ENCODE peak calls at places on chromosomes 2 and 18, in eight cellular contexts. One of them, this sample, is unnamed.

GRCh38 chr2:130183500-130184373 is 1.7 kb downstream of the MZT2B start:
- DNase-seq in astrocyte of the spinal cord: peak
- DNase-seq in mucosa of descending colon: peak
- DNase-seq in HCT116: no peak
- DNase-seq in fibroblast of the aortic adventitia: peak
- DNase-seq in BE2C: peak
- DNase-seq in A549: no peak
- DNase-seq in cardiac muscle cell: no peak
- DNase-seq in this sample: no peak

GRCh38 chr2:239055756-239056493 is 208.0 kb downstream of the TWIST2 start:
- DNase-seq in cardiac muscle cell: no peak
- DNase-seq in mucosa of descending colon: peak
- DNase-seq in astrocyte of the spinal cord: peak
- DNase-seq in BE2C: no peak
- DNase-seq in fibroblast of the aortic adventitia: no peak
- DNase-seq in A549: no peak
- DNase-seq in HCT116: no peak
- DNase-seq in this sample: no peak

GRCh38 chr18:39698436-39698835 is 2132.8 kb upstream of the CELF4 start:
- DNase-seq in cardiac muscle cell: no peak
- DNase-seq in astrocyte of the spinal cord: no peak
- DNase-seq in BE2C: no peak
- DNase-seq in mucosa of descending colon: no peak
- DNase-seq in HCT116: no peak
- DNase-seq in A549: no peak
- DNase-seq in fibroblast of the aortic adventitia: no peak
- DNase-seq in this sample: no peak

GRCh38 chr2:220224711-220225519 is 597.5 kb downstream of the SLC4A3 start:
- DNase-seq in A549: no peak
- DNase-seq in BE2C: no peak
- DNase-seq in cardiac muscle cell: no peak
- DNase-seq in mucosa of descending colon: no peak
- DNase-seq in astrocyte of the spinal cord: peak
- DNase-seq in fibroblast of the aortic adventitia: peak
- DNase-seq in HCT116: no peak
- DNase-seq in this sample: no peak

GRCh38 chr18:23650963-23651927 is 11.5 kb downstream of the ANKRD29 start:
- DNase-seq in A549: peak
- DNase-seq in mucosa of descending colon: no peak
- DNase-seq in astrocyte of the spinal cord: peak
- DNase-seq in BE2C: no peak
- DNase-seq in HCT116: no peak
- DNase-seq in fibroblast of the aortic adventitia: peak
- DNase-seq in cardiac muscle cell: peak
- DNase-seq in this sample: no peak

GRCh38 chr2:138110453-138111083 is 146.3 kb downstream of the HNMT start:
- DNase-seq in cardiac muscle cell: no peak
- DNase-seq in astrocyte of the spinal cord: no peak
- DNase-seq in fibroblast of the aortic adventitia: no peak
- DNase-seq in HCT116: no peak
- DNase-seq in A549: no peak
- DNase-seq in mucosa of descending colon: no peak
- DNase-seq in BE2C: no peak
- DNase-seq in this sample: no peak

GRCh38 chr2:58227171-58227917 is 13.8 kb downstream of the FANCL start:
- DNase-seq in A549: no peak
- DNase-seq in astrocyte of the spinal cord: no peak
- DNase-seq in fibroblast of the aortic adventitia: no peak
- DNase-seq in mucosa of descending colon: no peak
- DNase-seq in HCT116: no peak
- DNase-seq in cardiac muscle cell: no peak
- DNase-seq in BE2C: no peak
- DNase-seq in this sample: no peak

GRCh38 chr2:14690926-14691325 is 58.4 kb downstream of the LRATD1 start:
- DNase-seq in fibroblast of the aortic adventitia: no peak
- DNase-seq in cardiac muscle cell: no peak
- DNase-seq in astrocyte of the spinal cord: no peak
- DNase-seq in A549: no peak
- DNase-seq in HCT116: no peak
- DNase-seq in BE2C: no peak
- DNase-seq in mucosa of descending colon: no peak
- DNase-seq in this sample: no peak

GRCh38 chr2:239288237-239288636 is 112.6 kb downstream of the HDAC4 start:
- DNase-seq in fibroblast of the aortic adventitia: no peak
- DNase-seq in BE2C: no peak
- DNase-seq in mucosa of descending colon: no peak
- DNase-seq in cardiac muscle cell: no peak
- DNase-seq in astrocyte of the spinal cord: no peak
- DNase-seq in HCT116: no peak
- DNase-seq in A549: no peak
- DNase-seq in this sample: no peak

GRCh38 chr2:240033330-240033678 is 3.1 kb upstream of the OR6B2 start:
- DNase-seq in mucosa of descending colon: no peak
- DNase-seq in BE2C: no peak
- DNase-seq in fibroblast of the aortic adventitia: no peak
- DNase-seq in cardiac muscle cell: no peak
- DNase-seq in HCT116: no peak
- DNase-seq in A549: no peak
- DNase-seq in astrocyte of the spinal cord: no peak
- DNase-seq in this sample: no peak

GRCh38 chr18:79883461-79884295 is 67.8 kb downstream of the SLC66A2 start:
- DNase-seq in astrocyte of the spinal cord: no peak
- DNase-seq in BE2C: no peak
- DNase-seq in mucosa of descending colon: no peak
- DNase-seq in cardiac muscle cell: no peak
- DNase-seq in fibroblast of the aortic adventitia: no peak
- DNase-seq in HCT116: no peak
- DNase-seq in A549: no peak
- DNase-seq in this sample: no peak

GRCh38 chr2:246489-247145 is 17.2 kb downstream of the SH3YL1 start:
- DNase-seq in astrocyte of the spinal cord: peak
- DNase-seq in BE2C: peak
- DNase-seq in A549: no peak
- DNase-seq in mucosa of descending colon: no peak
- DNase-seq in fibroblast of the aortic adventitia: peak
- DNase-seq in HCT116: peak
- DNase-seq in cardiac muscle cell: peak
- DNase-seq in this sample: peak

GRCh38 chr2:70086278-70086837 is 919 bp upstream of the PCBP1 start:
- DNase-seq in mucosa of descending colon: peak
- DNase-seq in astrocyte of the spinal cord: peak
- DNase-seq in cardiac muscle cell: peak
- DNase-seq in HCT116: peak
- DNase-seq in BE2C: peak
- DNase-seq in fibroblast of the aortic adventitia: peak
- DNase-seq in A549: peak
- DNase-seq in this sample: peak

GRCh38 chr2:57888463-57888862 is 158.1 kb upstream of the VRK2 start:
- DNase-seq in mucosa of descending colon: no peak
- DNase-seq in astrocyte of the spinal cord: no peak
- DNase-seq in cardiac muscle cell: no peak
- DNase-seq in BE2C: no peak
- DNase-seq in HCT116: no peak
- DNase-seq in A549: no peak
- DNase-seq in fibroblast of the aortic adventitia: no peak
- DNase-seq in this sample: no peak

GRCh38 chr2:37376421-37377186 is 32.2 kb downstream of the QPCT start:
- DNase-seq in astrocyte of the spinal cord: peak
- DNase-seq in fibroblast of the aortic adventitia: peak
- DNase-seq in A549: no peak
- DNase-seq in cardiac muscle cell: no peak
- DNase-seq in mucosa of descending colon: no peak
- DNase-seq in HCT116: peak
- DNase-seq in BE2C: no peak
- DNase-seq in this sample: peak

GRCh38 chr18:32552421-32553030 is 81.8 kb upstream of the GAREM1 start:
- DNase-seq in cardiac muscle cell: peak
- DNase-seq in fibroblast of the aortic adventitia: peak
- DNase-seq in A549: peak
- DNase-seq in mucosa of descending colon: peak
- DNase-seq in BE2C: peak
- DNase-seq in HCT116: peak
- DNase-seq in astrocyte of the spinal cord: peak
- DNase-seq in this sample: peak
- TF ChIP-seq CTCF in cardiac muscle cell: peak
- TF ChIP-seq CTCF in fibroblast of the aortic adventitia: peak
- TF ChIP-seq CTCF in A549: peak
- TF ChIP-seq CTCF in mucosa of descending colon: peak
- TF ChIP-seq CTCF in BE2C: peak
- TF ChIP-seq CTCF in HCT116: peak
- TF ChIP-seq CTCF in astrocyte of the spinal cord: peak
- TF ChIP-seq CTCF in this sample: peak

GRCh38 chr18:59272221-59272888 is 899 bp downstream of the RAX start:
- DNase-seq in mucosa of descending colon: no peak
- DNase-seq in astrocyte of the spinal cord: no peak
- DNase-seq in HCT116: no peak
- DNase-seq in fibroblast of the aortic adventitia: no peak
- DNase-seq in cardiac muscle cell: no peak
- DNase-seq in A549: no peak
- DNase-seq in BE2C: no peak
- DNase-seq in this sample: peak
- H3K4me3 ChIP-seq in mucosa of descending colon: no peak
- H3K4me3 ChIP-seq in astrocyte of the spinal cord: no peak
- H3K4me3 ChIP-seq in HCT116: no peak
- H3K4me3 ChIP-seq in fibroblast of the aortic adventitia: peak
- H3K4me3 ChIP-seq in cardiac muscle cell: peak
- H3K4me3 ChIP-seq in A549: no peak
- H3K4me3 ChIP-seq in BE2C: no peak
- H3K4me3 ChIP-seq in this sample: no peak

GRCh38 chr2:49619804-49620203 is 465.5 kb upstream of the FSHR start:
- DNase-seq in fibroblast of the aortic adventitia: no peak
- DNase-seq in astrocyte of the spinal cord: no peak
- DNase-seq in HCT116: no peak
- DNase-seq in A549: no peak
- DNase-seq in BE2C: no peak
- DNase-seq in cardiac muscle cell: no peak
- DNase-seq in mucosa of descending colon: no peak
- DNase-seq in this sample: no peak
- TF ChIP-seq CTCF in fibroblast of the aortic adventitia: no peak
- TF ChIP-seq CTCF in astrocyte of the spinal cord: no peak
- TF ChIP-seq CTCF in HCT116: no peak
- TF ChIP-seq CTCF in A549: no peak
- TF ChIP-seq CTCF in BE2C: peak
- TF ChIP-seq CTCF in cardiac muscle cell: peak
- TF ChIP-seq CTCF in mucosa of descending colon: no peak
- TF ChIP-seq CTCF in this sample: no peak

GRCh38 chr2:241616168-241617125 is 20.5 kb downstream of the THAP4 start:
- DNase-seq in astrocyte of the spinal cord: no peak
- DNase-seq in fibroblast of the aortic adventitia: no peak
- DNase-seq in A549: no peak
- DNase-seq in cardiac muscle cell: no peak
- DNase-seq in mucosa of descending colon: peak
- DNase-seq in HCT116: no peak
- DNase-seq in BE2C: no peak
- DNase-seq in this sample: no peak
- H3K4me3 ChIP-seq in astrocyte of the spinal cord: no peak
- H3K4me3 ChIP-seq in fibroblast of the aortic adventitia: no peak
- H3K4me3 ChIP-seq in A549: no peak
- H3K4me3 ChIP-seq in cardiac muscle cell: peak
- H3K4me3 ChIP-seq in mucosa of descending colon: no peak
- H3K4me3 ChIP-seq in HCT116: no peak
- H3K4me3 ChIP-seq in BE2C: no peak
- H3K4me3 ChIP-seq in this sample: peak

GRCh38 chr18:41942254-41942653 is 12.8 kb upstream of the PIK3C3 start:
- DNase-seq in cardiac muscle cell: no peak
- DNase-seq in mucosa of descending colon: no peak
- DNase-seq in astrocyte of the spinal cord: no peak
- DNase-seq in A549: no peak
- DNase-seq in HCT116: no peak
- DNase-seq in fibroblast of the aortic adventitia: no peak
- DNase-seq in BE2C: no peak
- DNase-seq in this sample: no peak

GRCh38 chr18:41939326-41939725 is 15.7 kb upstream of the PIK3C3 start:
- DNase-seq in mucosa of descending colon: no peak
- DNase-seq in fibroblast of the aortic adventitia: peak
- DNase-seq in cardiac muscle cell: no peak
- DNase-seq in HCT116: no peak
- DNase-seq in BE2C: no peak
- DNase-seq in A549: no peak
- DNase-seq in astrocyte of the spinal cord: no peak
- DNase-seq in this sample: no peak

GRCh38 chr18:41936471-41937134 is 18.4 kb upstream of the PIK3C3 start:
- DNase-seq in BE2C: no peak
- DNase-seq in HCT116: no peak
- DNase-seq in astrocyte of the spinal cord: peak
- DNase-seq in fibroblast of the aortic adventitia: no peak
- DNase-seq in mucosa of descending colon: no peak
- DNase-seq in A549: no peak
- DNase-seq in cardiac muscle cell: peak
- DNase-seq in this sample: peak

GRCh38 chr18:41940506-41941215 is 14.4 kb upstream of the PIK3C3 start:
- DNase-seq in fibroblast of the aortic adventitia: peak
- DNase-seq in HCT116: no peak
- DNase-seq in A549: no peak
- DNase-seq in BE2C: no peak
- DNase-seq in mucosa of descending colon: no peak
- DNase-seq in astrocyte of the spinal cord: peak
- DNase-seq in cardiac muscle cell: peak
- DNase-seq in this sample: no peak

GRCh38 chr18:41938445-41938844 is 16.6 kb upstream of the PIK3C3 start:
- DNase-seq in BE2C: no peak
- DNase-seq in mucosa of descending colon: no peak
- DNase-seq in A549: no peak
- DNase-seq in fibroblast of the aortic adventitia: peak
- DNase-seq in astrocyte of the spinal cord: peak
- DNase-seq in HCT116: no peak
- DNase-seq in cardiac muscle cell: no peak
- DNase-seq in this sample: no peak
- TF ChIP-seq CTCF in BE2C: no peak
- TF ChIP-seq CTCF in mucosa of descending colon: no peak
- TF ChIP-seq CTCF in A549: no peak
- TF ChIP-seq CTCF in fibroblast of the aortic adventitia: peak
- TF ChIP-seq CTCF in astrocyte of the spinal cord: peak
- TF ChIP-seq CTCF in HCT116: no peak
- TF ChIP-seq CTCF in cardiac muscle cell: peak
- TF ChIP-seq CTCF in this sample: no peak

DNA sequence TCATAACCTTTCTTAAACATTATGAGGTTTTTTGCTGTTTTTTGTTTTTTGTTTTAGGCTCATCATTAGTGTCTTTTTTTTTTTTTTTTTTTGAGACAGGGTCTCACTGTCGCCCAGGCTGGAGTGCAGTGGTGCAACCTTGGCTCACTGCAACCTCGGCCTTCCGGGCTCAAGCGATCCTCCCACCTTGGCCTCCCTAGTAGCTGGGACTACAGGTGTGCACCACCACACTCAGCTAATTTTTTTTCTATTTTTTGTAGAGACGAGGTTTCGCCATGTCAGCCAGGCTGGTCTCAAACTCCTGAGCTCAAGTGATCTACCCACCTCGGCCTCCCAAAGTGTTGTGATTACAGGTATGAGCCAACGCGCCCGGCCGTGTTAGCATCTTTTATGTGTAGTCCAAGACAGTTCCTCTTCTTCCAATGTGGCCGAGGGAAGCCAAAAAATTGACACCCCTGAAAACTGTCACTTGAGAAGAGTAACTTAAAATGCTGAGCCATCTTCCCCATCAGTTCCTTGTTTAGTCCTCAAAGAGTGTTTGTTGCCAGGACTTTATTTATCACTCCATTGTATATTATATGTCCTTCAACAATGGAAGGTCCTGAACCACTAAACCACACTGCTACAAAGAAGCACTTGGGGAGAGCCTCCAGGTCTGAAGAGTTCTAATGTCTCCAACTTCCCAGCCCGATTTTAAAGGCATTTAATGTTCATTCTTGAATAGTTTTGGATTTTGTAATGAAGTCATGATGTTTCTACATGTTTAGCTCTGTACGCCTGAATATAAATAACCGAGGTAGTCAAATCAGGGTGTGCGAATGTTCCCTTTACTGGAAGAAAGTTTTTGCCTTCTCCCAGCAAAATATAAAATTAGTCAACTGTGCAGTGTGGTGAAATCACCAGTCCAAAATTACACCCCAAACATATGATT is 26.4 kb downstream of the ZNF516 start:
- DNase-seq in astrocyte of the spinal cord: no peak
- DNase-seq in cardiac muscle cell: no peak
- DNase-seq in BE2C: no peak
- DNase-seq in mucosa of descending colon: no peak
- DNase-seq in HCT116: no peak
- DNase-seq in fibroblast of the aortic adventitia: no peak
- DNase-seq in A549: no peak
- DNase-seq in this sample: no peak
- H3K4me3 ChIP-seq in astrocyte of the spinal cord: no peak
- H3K4me3 ChIP-seq in cardiac muscle cell: no peak
- H3K4me3 ChIP-seq in BE2C: no peak
- H3K4me3 ChIP-seq in mucosa of descending colon: no peak
- H3K4me3 ChIP-seq in HCT116: no peak
- H3K4me3 ChIP-seq in fibroblast of the aortic adventitia: no peak
- H3K4me3 ChIP-seq in A549: no peak
- H3K4me3 ChIP-seq in this sample: no peak